ENCODE peak calls at places on chromosome 3, in five cellular contexts. N is HCT116; X is activated T-helper 1 cell treated with Interleukin-2 at 50 U/mL for 16 hours; J is stimulated activated CD4-positive, alpha-beta T cell treated with anti-CD3 and anti-CD28 coated beads, Interleukin-2, amount 100 ng/mL, for 48 hours; D is HTR-8/SVneo. H is an unnamed sample.

GRCh38 chr3:49121244-49121671 is 635 bp upstream of the USP19 start:
- DNase-seq in N (no peak), J (no peak), X (no peak), D (no peak), H (no peak)

GRCh38 chr3:71926242-71926560 is 141.3 kb upstream of the PROK2 start:
- DNase-seq in D (peak), N (peak), X (no peak), J (no peak), H (no peak)

GRCh38 chr3:12400795-12401194 is 83.5 kb upstream of the TSEN2 start:
- DNase-seq in X (no peak), D (no peak), J (no peak), N (peak), H (no peak)

GRCh38 chr3:126671521-126671920 is 16.6 kb upstream of the TXNRD3 start:
- DNase-seq in N (no peak), J (no peak), X (no peak), D (no peak), H (no peak)

GRCh38 chr3:30523366-30523765 is 83.0 kb upstream of the TGFBR2 start:
- DNase-seq in J (no peak), D (no peak), N (no peak), X (no peak), H (no peak)

GRCh38 chr3:115671761-115672455 is 48.6 kb downstream of the GAP43 start:
- DNase-seq in N (no peak), X (no peak), J (no peak), D (no peak), H (no peak)

GRCh38 chr3:129023909-129024308 is 22.8 kb downstream of the EFCC1 start:
- DNase-seq in X (no peak), N (no peak), D (peak), J (no peak), H (no peak)

GRCh38 chr3:121542924-121543323 is 2.9 kb downstream of the POLQ start:
- DNase-seq in N (no peak), D (no peak), J (no peak), X (no peak), H (no peak)

GRCh38 chr3:193211173-193211572 is 29.8 kb upstream of the PLAAT1 start:
- DNase-seq in J (no peak), D (no peak), X (no peak), N (no peak), H (no peak)